ENCODE peak calls at places on chromosomes 3 and 15, in five cellular contexts. One of them, this sample, is unnamed.

GRCh38 chr3:123610331-123610730 is 25.5 kb upstream of the HACD2 start:
- DNase-seq in body of pancreas: no peak
- DNase-seq in CD4-positive, CD25-positive, alpha-beta regulatory T cell: no peak
- DNase-seq in GM23338: no peak
- DNase-seq in WERI-Rb-1: no peak
- DNase-seq in this sample: no peak

GRCh38 chr3:127210654-127210943 is 17.7 kb downstream of the PRR23E start:
- DNase-seq in GM23338: no peak
- DNase-seq in CD4-positive, CD25-positive, alpha-beta regulatory T cell: no peak
- DNase-seq in WERI-Rb-1: no peak
- DNase-seq in body of pancreas: no peak
- DNase-seq in this sample: no peak

GRCh38 chr3:16840111-16840444 is 44.7 kb upstream of the PLCL2 start:
- DNase-seq in body of pancreas: no peak
- DNase-seq in GM23338: no peak
- DNase-seq in WERI-Rb-1: no peak
- DNase-seq in CD4-positive, CD25-positive, alpha-beta regulatory T cell: no peak
- DNase-seq in this sample: no peak

GRCh38 chr3:134373942-134374790 is at the start of gene AMOTL2:
- DNase-seq in GM23338: peak; percentile 99
- DNase-seq in body of pancreas: peak; percentile 85
- DNase-seq in WERI-Rb-1: peak; percentile 91
- DNase-seq in CD4-positive, CD25-positive, alpha-beta regulatory T cell: no peak
- DNase-seq in this sample: no peak

GRCh38 chr15:53251998-53252397 is 461.9 kb upstream of the ONECUT1 start:
- DNase-seq in body of pancreas: peak; percentile 21
- DNase-seq in GM23338: no peak
- DNase-seq in WERI-Rb-1: peak; percentile 11
- DNase-seq in CD4-positive, CD25-positive, alpha-beta regulatory T cell: no peak
- DNase-seq in this sample: no peak

GRCh38 chr15:52496776-52497470 is 31.8 kb downstream of the MYO5A start:
- DNase-seq in CD4-positive, CD25-positive, alpha-beta regulatory T cell: no peak
- DNase-seq in WERI-Rb-1: no peak
- DNase-seq in GM23338: no peak
- DNase-seq in body of pancreas: no peak
- DNase-seq in this sample: no peak

GRCh38 chr3:107958151-107958550 is 132.7 kb downstream of the CD47 start:
- DNase-seq in CD4-positive, CD25-positive, alpha-beta regulatory T cell: no peak
- DNase-seq in GM23338: no peak
- DNase-seq in WERI-Rb-1: no peak
- DNase-seq in body of pancreas: no peak
- DNase-seq in this sample: no peak

GRCh38 chr3:138726966-138727365 is 107.8 kb downstream of the PIK3CB start:
- DNase-seq in CD4-positive, CD25-positive, alpha-beta regulatory T cell: no peak
- DNase-seq in body of pancreas: no peak
- DNase-seq in WERI-Rb-1: no peak
- DNase-seq in GM23338: no peak
- DNase-seq in this sample: no peak

GRCh38 chr3:158097571-158098553 is 8.4 kb downstream of the SHOX2 start:
- DNase-seq in GM23338: peak; percentile 95
- DNase-seq in CD4-positive, CD25-positive, alpha-beta regulatory T cell: peak; percentile 81
- DNase-seq in body of pancreas: peak; percentile 85
- DNase-seq in WERI-Rb-1: no peak
- DNase-seq in this sample: no peak

GRCh38 chr3:34066999-34067398 is 268.6 kb downstream of the PDCD6IP start:
- DNase-seq in GM23338: no peak
- DNase-seq in CD4-positive, CD25-positive, alpha-beta regulatory T cell: no peak
- DNase-seq in WERI-Rb-1: no peak
- DNase-seq in body of pancreas: no peak
- DNase-seq in this sample: no peak

GRCh38 chr15:67900621-67901147 is 60.8 kb upstream of the RNU6-1 start:
- DNase-seq in WERI-Rb-1: no peak
- DNase-seq in GM23338: no peak
- DNase-seq in CD4-positive, CD25-positive, alpha-beta regulatory T cell: no peak
- DNase-seq in body of pancreas: no peak
- DNase-seq in this sample: no peak

GRCh38 chr15:49383266-49383665 is 39.8 kb upstream of the FGF7 start:
- DNase-seq in WERI-Rb-1: no peak
- DNase-seq in body of pancreas: no peak
- DNase-seq in GM23338: no peak
- DNase-seq in CD4-positive, CD25-positive, alpha-beta regulatory T cell: no peak
- DNase-seq in this sample: no peak

GRCh38 chr3:120802916-120803315 is 60.4 kb downstream of the GTF2E1 start:
- DNase-seq in GM23338: no peak
- DNase-seq in CD4-positive, CD25-positive, alpha-beta regulatory T cell: no peak
- DNase-seq in WERI-Rb-1: no peak
- DNase-seq in body of pancreas: no peak
- DNase-seq in this sample: no peak

GRCh38 chr3:132352556-132353143 is 35.4 kb downstream of the ACP3 start:
- DNase-seq in WERI-Rb-1: peak; percentile 67
- DNase-seq in CD4-positive, CD25-positive, alpha-beta regulatory T cell: peak; percentile 59
- DNase-seq in body of pancreas: peak; percentile 72
- DNase-seq in GM23338: peak; percentile 82
- DNase-seq in this sample: peak; percentile 28

GRCh38 chr15:51185213-51185619 is 90.5 kb upstream of the TNFAIP8L3 start:
- DNase-seq in body of pancreas: no peak
- DNase-seq in WERI-Rb-1: no peak
- DNase-seq in GM23338: no peak
- DNase-seq in CD4-positive, CD25-positive, alpha-beta regulatory T cell: no peak
- DNase-seq in this sample: no peak

GRCh38 chr15:91853501-91853967 is at the start of gene SLCO3A1:
- DNase-seq in body of pancreas: peak; percentile 55
- DNase-seq in GM23338: peak; percentile 74
- DNase-seq in CD4-positive, CD25-positive, alpha-beta regulatory T cell: peak; percentile 75
- DNase-seq in WERI-Rb-1: peak; percentile 39
- DNase-seq in this sample: peak; percentile 31

GRCh38 chr3:186097663-186098451 is 11.0 kb downstream of the ETV5 start:
- DNase-seq in CD4-positive, CD25-positive, alpha-beta regulatory T cell: no peak
- DNase-seq in body of pancreas: peak; percentile 86
- DNase-seq in GM23338: peak; percentile 94
- DNase-seq in WERI-Rb-1: peak; percentile 80
- DNase-seq in this sample: no peak

GRCh38 chr3:13294442-13295351 is 125.4 kb downstream of the NUP210 start:
- DNase-seq in CD4-positive, CD25-positive, alpha-beta regulatory T cell: no peak
- DNase-seq in GM23338: no peak
- DNase-seq in WERI-Rb-1: no peak
- DNase-seq in body of pancreas: no peak
- DNase-seq in this sample: no peak

GRCh38 chr3:122959339-122959738 is 68.2 kb downstream of the SEMA5B start:
- DNase-seq in body of pancreas: no peak
- DNase-seq in CD4-positive, CD25-positive, alpha-beta regulatory T cell: no peak
- DNase-seq in WERI-Rb-1: no peak
- DNase-seq in GM23338: no peak
- DNase-seq in this sample: no peak

GRCh38 chr15:52731004-52731403 is 51.8 kb upstream of the ATOSA start:
- DNase-seq in body of pancreas: no peak
- DNase-seq in GM23338: no peak
- DNase-seq in WERI-Rb-1: no peak
- DNase-seq in CD4-positive, CD25-positive, alpha-beta regulatory T cell: no peak
- DNase-seq in this sample: no peak

GRCh38 chr3:106025151-106025722 is 156.4 kb upstream of the CBLB start:
- DNase-seq in WERI-Rb-1: no peak
- DNase-seq in body of pancreas: peak; percentile 21
- DNase-seq in GM23338: no peak
- DNase-seq in CD4-positive, CD25-positive, alpha-beta regulatory T cell: no peak
- DNase-seq in this sample: no peak

GRCh38 chr3:55692295-55692957 is 205.3 kb upstream of the WNT5A start:
- DNase-seq in WERI-Rb-1: no peak
- DNase-seq in body of pancreas: no peak
- DNase-seq in GM23338: no peak
- DNase-seq in CD4-positive, CD25-positive, alpha-beta regulatory T cell: no peak
- DNase-seq in this sample: no peak

GRCh38 chr3:126649556-126650092 is 5.3 kb downstream of the TXNRD3 start:
- DNase-seq in WERI-Rb-1: no peak
- DNase-seq in GM23338: no peak
- DNase-seq in CD4-positive, CD25-positive, alpha-beta regulatory T cell: no peak
- DNase-seq in body of pancreas: no peak
- DNase-seq in this sample: no peak

GRCh38 chr3:147886889-147887288 is 477.7 kb downstream of the ZIC1 start:
- DNase-seq in CD4-positive, CD25-positive, alpha-beta regulatory T cell: no peak
- DNase-seq in GM23338: no peak
- DNase-seq in WERI-Rb-1: no peak
- DNase-seq in body of pancreas: no peak
- DNase-seq in this sample: no peak

GRCh38 chr3:182862159-182862860 is 69.0 kb downstream of the ATP11B start:
- DNase-seq in CD4-positive, CD25-positive, alpha-beta regulatory T cell: no peak
- DNase-seq in GM23338: no peak
- DNase-seq in body of pancreas: no peak
- DNase-seq in WERI-Rb-1: no peak
- DNase-seq in this sample: no peak

GRCh38 chr3:20185364-20185732 is 658 bp downstream of the SGO1 start:
- DNase-seq in GM23338: peak; percentile 27
- DNase-seq in CD4-positive, CD25-positive, alpha-beta regulatory T cell: peak; percentile 41
- DNase-seq in WERI-Rb-1: peak; percentile 16
- DNase-seq in body of pancreas: no peak
- DNase-seq in this sample: no peak

GRCh38 chr15:31457161-31457560 is 130.5 kb downstream of the KLF13 start:
- DNase-seq in body of pancreas: no peak
- DNase-seq in CD4-positive, CD25-positive, alpha-beta regulatory T cell: no peak
- DNase-seq in GM23338: no peak
- DNase-seq in WERI-Rb-1: no peak
- DNase-seq in this sample: no peak

GRCh38 chr3:39343076-39343717 is 13.7 kb downstream of the CCR8 start:
- DNase-seq in body of pancreas: no peak
- DNase-seq in WERI-Rb-1: no peak
- DNase-seq in CD4-positive, CD25-positive, alpha-beta regulatory T cell: no peak
- DNase-seq in GM23338: no peak
- DNase-seq in this sample: no peak

GRCh38 chr15:72927451-72927850 is 124.8 kb upstream of the NEO1 start:
- DNase-seq in WERI-Rb-1: no peak
- DNase-seq in GM23338: no peak
- DNase-seq in CD4-positive, CD25-positive, alpha-beta regulatory T cell: no peak
- DNase-seq in body of pancreas: no peak
- DNase-seq in this sample: no peak

DNA sequence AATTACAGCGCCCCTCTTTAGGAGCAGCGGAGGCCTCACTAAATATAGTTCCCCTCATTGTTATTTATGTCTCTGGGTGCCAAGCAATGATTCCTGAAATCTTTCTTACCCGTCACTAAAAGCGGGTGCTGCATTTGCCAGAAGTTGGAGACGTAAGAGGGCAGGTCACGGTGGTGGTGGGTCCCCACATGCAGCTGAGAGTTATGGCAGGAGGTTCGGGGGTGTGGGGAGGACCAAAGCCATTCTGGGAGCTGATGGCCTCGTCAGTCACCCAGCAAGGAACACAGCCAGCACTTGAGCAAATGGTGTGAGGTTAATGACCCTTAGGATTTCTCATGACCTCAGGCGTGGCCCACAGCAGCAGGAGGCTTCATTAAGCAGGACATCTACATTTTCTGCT is 129.2 kb downstream of the RAB11A start:
- DNase-seq in body of pancreas: no peak
- DNase-seq in CD4-positive, CD25-positive, alpha-beta regulatory T cell: no peak
- DNase-seq in GM23338: no peak
- DNase-seq in WERI-Rb-1: no peak
- DNase-seq in this sample: no peak
- H3K27me3 ChIP-seq in body of pancreas: no peaks in the 10 kb centered on the region
- H3K27me3 ChIP-seq in CD4-positive, CD25-positive, alpha-beta regulatory T cell: no peaks in the 10 kb centered on the region
- H3K27me3 ChIP-seq in GM23338: no peaks in the 10 kb centered on the region
- H3K27me3 ChIP-seq in WERI-Rb-1: no peaks in the 10 kb centered on the region
- H3K27me3 ChIP-seq in this sample: no peaks in the 10 kb centered on the region

DNA sequence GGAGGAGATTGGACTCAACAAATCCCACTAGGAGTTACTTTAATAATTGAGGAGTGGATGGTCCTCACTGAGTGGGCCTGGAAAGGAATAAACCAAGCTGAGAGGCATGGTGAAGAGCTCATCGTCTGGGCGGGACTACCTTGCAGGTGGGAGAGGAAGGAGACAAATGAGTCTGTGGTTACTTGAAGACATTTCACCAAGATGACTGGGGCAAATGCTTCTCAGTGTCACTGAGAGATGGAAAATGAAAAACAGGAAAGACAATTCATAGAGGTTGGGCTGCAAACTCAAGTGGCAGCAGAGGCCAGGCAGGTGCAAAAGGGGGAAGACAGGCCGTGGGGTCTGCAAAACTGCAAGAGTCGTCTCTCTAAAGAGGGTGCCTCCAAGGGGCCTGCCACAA is 1.5 kb upstream of the ARHGAP31 start:
- DNase-seq in WERI-Rb-1: no peak
- DNase-seq in body of pancreas: no peak
- DNase-seq in GM23338: no peak
- DNase-seq in CD4-positive, CD25-positive, alpha-beta regulatory T cell: no peak
- DNase-seq in this sample: no peak
- H3K27ac ChIP-seq in WERI-Rb-1: no peak overlapping the region
- H3K27ac ChIP-seq in body of pancreas: no peak overlapping the region
- H3K27ac ChIP-seq in GM23338: no peak overlapping the region
- H3K27ac ChIP-seq in CD4-positive, CD25-positive, alpha-beta regulatory T cell: peak overlapping the region; percentile 97
- H3K27ac ChIP-seq in this sample: no peak overlapping the region

GRCh38 chr15:96349034-96349932 is 18.8 kb downstream of the NR2F2 start:
- DNase-seq in WERI-Rb-1: no peak
- DNase-seq in CD4-positive, CD25-positive, alpha-beta regulatory T cell: no peak
- DNase-seq in GM23338: no peak
- DNase-seq in body of pancreas: no peak
- DNase-seq in this sample: no peak
- H3K27me3 ChIP-seq in WERI-Rb-1: peaks cover 87% of the 10 kb centered on the region
- H3K27me3 ChIP-seq in CD4-positive, CD25-positive, alpha-beta regulatory T cell: peaks cover 72% of the 10 kb centered on the region
- H3K27me3 ChIP-seq in GM23338: peaks cover 100% of the 10 kb centered on the region
- H3K27me3 ChIP-seq in body of pancreas: no peaks in the 10 kb centered on the region
- H3K27me3 ChIP-seq in this sample: no peaks in the 10 kb centered on the region

GRCh38 chr3:65873869-65874268 is 164.8 kb downstream of the MAGI1 start:
- DNase-seq in CD4-positive, CD25-positive, alpha-beta regulatory T cell: no peak
- DNase-seq in WERI-Rb-1: no peak
- DNase-seq in body of pancreas: no peak
- DNase-seq in GM23338: no peak
- DNase-seq in this sample: no peak

GRCh38 chr3:65876028-65876420 is 162.7 kb downstream of the MAGI1 start:
- DNase-seq in CD4-positive, CD25-positive, alpha-beta regulatory T cell: no peak
- DNase-seq in GM23338: no peak
- DNase-seq in WERI-Rb-1: no peak
- DNase-seq in body of pancreas: no peak
- DNase-seq in this sample: no peak

GRCh38 chr3:65873028-65873427 is 165.7 kb downstream of the MAGI1 start:
- DNase-seq in CD4-positive, CD25-positive, alpha-beta regulatory T cell: no peak
- DNase-seq in WERI-Rb-1: peak; percentile 44
- DNase-seq in body of pancreas: no peak
- DNase-seq in GM23338: no peak
- DNase-seq in this sample: no peak

GRCh38 chr3:65877160-65877559 is 161.6 kb downstream of the MAGI1 start:
- DNase-seq in GM23338: no peak
- DNase-seq in body of pancreas: no peak
- DNase-seq in CD4-positive, CD25-positive, alpha-beta regulatory T cell: no peak
- DNase-seq in WERI-Rb-1: no peak
- DNase-seq in this sample: no peak

DNA sequence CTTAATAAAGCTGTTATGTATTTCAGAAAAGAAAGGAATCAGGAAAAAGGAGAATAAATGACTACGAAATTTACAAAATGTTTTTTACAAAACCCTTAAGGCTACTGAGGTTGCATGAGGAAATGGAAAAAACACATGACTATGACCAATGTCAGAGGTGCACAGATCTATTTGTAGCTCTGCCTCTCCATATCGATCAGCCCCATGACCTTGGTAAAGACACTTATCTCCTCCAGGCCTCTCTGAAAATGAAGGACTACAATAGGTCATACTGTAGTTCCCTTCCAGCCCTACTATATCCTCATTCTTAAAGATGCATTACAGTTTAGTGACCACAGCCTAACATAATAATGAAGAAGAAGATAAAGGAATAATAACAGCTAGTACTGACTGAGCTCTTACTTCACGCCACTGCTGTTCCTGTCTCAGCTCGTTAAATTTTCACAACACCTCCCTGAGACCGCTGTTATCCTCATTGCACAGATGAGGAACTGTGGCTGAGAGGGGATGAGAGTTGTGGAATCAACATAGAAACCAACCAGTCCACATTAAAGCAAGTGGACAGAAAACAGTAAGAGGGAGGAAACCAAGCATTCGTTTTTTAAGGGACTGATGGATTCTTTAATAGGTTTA is 163.2 kb downstream of the MAGI1 start:
- DNase-seq in WERI-Rb-1: no peak
- DNase-seq in GM23338: no peak
- DNase-seq in CD4-positive, CD25-positive, alpha-beta regulatory T cell: no peak
- DNase-seq in body of pancreas: no peak
- DNase-seq in this sample: no peak
- H3K27ac ChIP-seq in WERI-Rb-1: no peak overlapping the region
- H3K27ac ChIP-seq in GM23338: peak overlapping the region; percentile 67
- H3K27ac ChIP-seq in CD4-positive, CD25-positive, alpha-beta regulatory T cell: no peak overlapping the region
- H3K27ac ChIP-seq in body of pancreas: no peak overlapping the region
- H3K27ac ChIP-seq in this sample: no peak overlapping the region

This sample was measured in thoracic aorta.